ENCODE peak calls at places on chromosomes 2 and 18, in nine cellular contexts. One of them, this sample, is unnamed.

GRCh38 chr2:51624995-51625394 is 593.1 kb upstream of the NRXN1 start:
- DNase-seq in cardiac muscle cell: no peak
- DNase-seq in CD4-positive, alpha-beta T cell: no peak
- DNase-seq in RWPE1: peak
- DNase-seq in hepatocyte: no peak
- DNase-seq in CD8-positive, alpha-beta T cell: no peak
- DNase-seq in cardiac fibroblast: peak
- DNase-seq in brain microvascular endothelial cell: peak
- DNase-seq in A549: no peak
- DNase-seq in this sample: no peak

GRCh38 chr18:59681521-59682004 is 15.7 kb downstream of the CCBE1 start:
- DNase-seq in cardiac muscle cell: no peak
- DNase-seq in CD4-positive, alpha-beta T cell: no peak
- DNase-seq in RWPE1: no peak
- DNase-seq in hepatocyte: no peak
- DNase-seq in CD8-positive, alpha-beta T cell: no peak
- DNase-seq in cardiac fibroblast: no peak
- DNase-seq in brain microvascular endothelial cell: no peak
- DNase-seq in A549: no peak
- DNase-seq in this sample: no peak

GRCh38 chr2:182587831-182588230 is 128.2 kb upstream of the DNAJC10 start:
- DNase-seq in cardiac muscle cell: no peak
- DNase-seq in CD4-positive, alpha-beta T cell: no peak
- DNase-seq in RWPE1: no peak
- DNase-seq in hepatocyte: no peak
- DNase-seq in CD8-positive, alpha-beta T cell: no peak
- DNase-seq in cardiac fibroblast: peak
- DNase-seq in brain microvascular endothelial cell: peak
- DNase-seq in A549: no peak
- DNase-seq in this sample: no peak

GRCh38 chr18:10558243-10558966 is 32.6 kb downstream of the NAPG start:
- DNase-seq in cardiac muscle cell: no peak
- DNase-seq in CD4-positive, alpha-beta T cell: no peak
- DNase-seq in RWPE1: peak
- DNase-seq in hepatocyte: no peak
- DNase-seq in CD8-positive, alpha-beta T cell: no peak
- DNase-seq in cardiac fibroblast: no peak
- DNase-seq in brain microvascular endothelial cell: no peak
- DNase-seq in A549: no peak
- DNase-seq in this sample: no peak

GRCh38 chr18:58761241-58761969 is 90.1 kb downstream of the MALT1 start:
- DNase-seq in cardiac muscle cell: peak
- DNase-seq in CD4-positive, alpha-beta T cell: no peak
- DNase-seq in RWPE1: no peak
- DNase-seq in hepatocyte: no peak
- DNase-seq in CD8-positive, alpha-beta T cell: no peak
- DNase-seq in cardiac fibroblast: no peak
- DNase-seq in brain microvascular endothelial cell: no peak
- DNase-seq in A549: no peak
- DNase-seq in this sample: no peak

GRCh38 chr2:128551435-128551834 is 232.8 kb upstream of the HS6ST1 start:
- DNase-seq in cardiac muscle cell: no peak
- DNase-seq in CD4-positive, alpha-beta T cell: no peak
- DNase-seq in RWPE1: no peak
- DNase-seq in hepatocyte: no peak
- DNase-seq in CD8-positive, alpha-beta T cell: no peak
- DNase-seq in cardiac fibroblast: no peak
- DNase-seq in brain microvascular endothelial cell: no peak
- DNase-seq in A549: no peak
- DNase-seq in this sample: no peak

GRCh38 chr18:25349131-25349925 is 2.6 kb downstream of the ZNF521 start:
- DNase-seq in cardiac muscle cell: peak
- DNase-seq in CD4-positive, alpha-beta T cell: no peak
- DNase-seq in RWPE1: no peak
- DNase-seq in hepatocyte: peak
- DNase-seq in CD8-positive, alpha-beta T cell: no peak
- DNase-seq in cardiac fibroblast: peak
- DNase-seq in brain microvascular endothelial cell: peak
- DNase-seq in A549: no peak
- DNase-seq in this sample: peak

GRCh38 chr2:151664520-151664919 is 69.8 kb downstream of the NEB start:
- DNase-seq in cardiac muscle cell: no peak
- DNase-seq in CD4-positive, alpha-beta T cell: no peak
- DNase-seq in RWPE1: no peak
- DNase-seq in hepatocyte: no peak
- DNase-seq in CD8-positive, alpha-beta T cell: no peak
- DNase-seq in cardiac fibroblast: no peak
- DNase-seq in brain microvascular endothelial cell: no peak
- DNase-seq in A549: no peak
- DNase-seq in this sample: no peak

GRCh38 chr2:12430036-12430795 is 286.5 kb upstream of the TRIB2 start:
- DNase-seq in cardiac muscle cell: no peak
- DNase-seq in CD4-positive, alpha-beta T cell: no peak
- DNase-seq in RWPE1: peak
- DNase-seq in hepatocyte: no peak
- DNase-seq in CD8-positive, alpha-beta T cell: no peak
- DNase-seq in cardiac fibroblast: peak
- DNase-seq in brain microvascular endothelial cell: peak
- DNase-seq in A549: no peak
- DNase-seq in this sample: no peak

GRCh38 chr2:236129935-236130334 is 38.3 kb downstream of the GBX2 start:
- DNase-seq in cardiac muscle cell: no peak
- DNase-seq in CD4-positive, alpha-beta T cell: no peak
- DNase-seq in RWPE1: no peak
- DNase-seq in hepatocyte: no peak
- DNase-seq in CD8-positive, alpha-beta T cell: no peak
- DNase-seq in cardiac fibroblast: no peak
- DNase-seq in brain microvascular endothelial cell: no peak
- DNase-seq in A549: no peak
- DNase-seq in this sample: no peak

GRCh38 chr2:210445116-210445707 is 31.3 kb downstream of the LANCL1 start:
- DNase-seq in cardiac muscle cell: peak
- DNase-seq in CD4-positive, alpha-beta T cell: no peak
- DNase-seq in RWPE1: peak
- DNase-seq in hepatocyte: peak
- DNase-seq in CD8-positive, alpha-beta T cell: no peak
- DNase-seq in cardiac fibroblast: peak
- DNase-seq in brain microvascular endothelial cell: no peak
- DNase-seq in A549: peak
- DNase-seq in this sample: no peak

GRCh38 chr18:62788111-62788510 is 72.8 kb downstream of the PHLPP1 start:
- DNase-seq in cardiac muscle cell: no peak
- DNase-seq in CD4-positive, alpha-beta T cell: no peak
- DNase-seq in RWPE1: no peak
- DNase-seq in hepatocyte: no peak
- DNase-seq in CD8-positive, alpha-beta T cell: no peak
- DNase-seq in cardiac fibroblast: no peak
- DNase-seq in brain microvascular endothelial cell: no peak
- DNase-seq in A549: no peak
- DNase-seq in this sample: no peak

GRCh38 chr2:199410130-199410529 is 47.6 kb downstream of the SATB2 start:
- DNase-seq in cardiac muscle cell: no peak
- DNase-seq in CD4-positive, alpha-beta T cell: no peak
- DNase-seq in RWPE1: no peak
- DNase-seq in hepatocyte: no peak
- DNase-seq in CD8-positive, alpha-beta T cell: no peak
- DNase-seq in cardiac fibroblast: no peak
- DNase-seq in brain microvascular endothelial cell: no peak
- DNase-seq in A549: no peak
- DNase-seq in this sample: no peak

GRCh38 chr18:48868468-48869466 is 82.0 kb downstream of the SMAD7 start:
- DNase-seq in cardiac muscle cell: no peak
- DNase-seq in CD4-positive, alpha-beta T cell: no peak
- DNase-seq in RWPE1: no peak
- DNase-seq in hepatocyte: peak
- DNase-seq in CD8-positive, alpha-beta T cell: peak
- DNase-seq in cardiac fibroblast: no peak
- DNase-seq in brain microvascular endothelial cell: no peak
- DNase-seq in A549: peak
- DNase-seq in this sample: no peak

GRCh38 chr2:80489718-80490117 is 185.2 kb upstream of the LRRTM1 start:
- DNase-seq in cardiac muscle cell: no peak
- DNase-seq in CD4-positive, alpha-beta T cell: no peak
- DNase-seq in RWPE1: peak
- DNase-seq in hepatocyte: no peak
- DNase-seq in CD8-positive, alpha-beta T cell: no peak
- DNase-seq in cardiac fibroblast: peak
- DNase-seq in brain microvascular endothelial cell: peak
- DNase-seq in A549: peak
- DNase-seq in this sample: no peak

GRCh38 chr2:75102011-75102410 is 97.3 kb downstream of the TACR1 start:
- DNase-seq in cardiac muscle cell: no peak
- DNase-seq in CD4-positive, alpha-beta T cell: no peak
- DNase-seq in RWPE1: no peak
- DNase-seq in hepatocyte: no peak
- DNase-seq in CD8-positive, alpha-beta T cell: no peak
- DNase-seq in cardiac fibroblast: no peak
- DNase-seq in brain microvascular endothelial cell: no peak
- DNase-seq in A549: no peak
- DNase-seq in this sample: no peak

GRCh38 chr18:10421859-10422258 is 32.6 kb upstream of the APCDD1 start:
- DNase-seq in cardiac muscle cell: no peak
- DNase-seq in CD4-positive, alpha-beta T cell: no peak
- DNase-seq in RWPE1: no peak
- DNase-seq in hepatocyte: no peak
- DNase-seq in CD8-positive, alpha-beta T cell: no peak
- DNase-seq in cardiac fibroblast: peak
- DNase-seq in brain microvascular endothelial cell: no peak
- DNase-seq in A549: no peak
- DNase-seq in this sample: no peak

GRCh38 chr18:45467307-45467706 is 148.0 kb upstream of the SLC14A2 start:
- DNase-seq in cardiac muscle cell: no peak
- DNase-seq in CD4-positive, alpha-beta T cell: no peak
- DNase-seq in RWPE1: no peak
- DNase-seq in hepatocyte: no peak
- DNase-seq in CD8-positive, alpha-beta T cell: no peak
- DNase-seq in cardiac fibroblast: no peak
- DNase-seq in brain microvascular endothelial cell: no peak
- DNase-seq in A549: no peak
- DNase-seq in this sample: no peak

GRCh38 chr2:220277445-220277960 is 650.1 kb downstream of the SLC4A3 start:
- DNase-seq in cardiac muscle cell: no peak
- DNase-seq in CD4-positive, alpha-beta T cell: no peak
- DNase-seq in RWPE1: peak
- DNase-seq in hepatocyte: peak
- DNase-seq in CD8-positive, alpha-beta T cell: no peak
- DNase-seq in cardiac fibroblast: peak
- DNase-seq in brain microvascular endothelial cell: peak
- DNase-seq in A549: peak
- DNase-seq in this sample: no peak

DNA sequence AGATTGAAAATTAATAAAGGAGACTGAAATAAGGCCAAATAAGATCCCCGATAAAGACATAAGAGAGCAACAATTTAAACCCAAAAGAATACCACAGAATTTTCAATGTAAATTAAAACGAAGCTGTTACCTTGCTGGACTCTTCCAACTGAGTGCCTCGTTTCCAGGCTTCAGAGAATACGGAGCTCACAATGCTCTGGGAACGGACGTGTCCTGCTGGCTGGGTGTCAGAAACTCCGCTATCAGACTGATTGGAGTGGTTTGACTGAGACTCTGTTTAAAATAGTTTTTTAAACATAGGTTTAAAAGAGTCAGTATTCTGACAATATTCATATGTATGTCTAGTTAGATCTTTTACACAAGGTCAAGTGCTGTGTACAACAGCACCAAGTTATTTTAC is 90.4 kb downstream of the RAPH1 start:
- DNase-seq in cardiac muscle cell: peak
- DNase-seq in CD4-positive, alpha-beta T cell: no peak
- DNase-seq in RWPE1: no peak
- DNase-seq in hepatocyte: no peak
- DNase-seq in CD8-positive, alpha-beta T cell: no peak
- DNase-seq in cardiac fibroblast: no peak
- DNase-seq in brain microvascular endothelial cell: no peak
- DNase-seq in A549: no peak
- DNase-seq in this sample: peak
- TF ChIP-seq CTCF in cardiac muscle cell: no peak
- TF ChIP-seq CTCF in CD4-positive, alpha-beta T cell: no peak
- TF ChIP-seq CTCF in RWPE1: no peak
- TF ChIP-seq CTCF in hepatocyte: no peak
- TF ChIP-seq CTCF in CD8-positive, alpha-beta T cell: no peak
- TF ChIP-seq CTCF in cardiac fibroblast: no peak
- TF ChIP-seq CTCF in brain microvascular endothelial cell: no peak
- TF ChIP-seq CTCF in A549: no peak
- TF ChIP-seq CTCF in this sample: no peak

GRCh38 chr18:65567372-65567771 is 183.4 kb upstream of the CDH7 start:
- DNase-seq in cardiac muscle cell: peak
- DNase-seq in CD4-positive, alpha-beta T cell: no peak
- DNase-seq in RWPE1: peak
- DNase-seq in hepatocyte: peak
- DNase-seq in CD8-positive, alpha-beta T cell: no peak
- DNase-seq in cardiac fibroblast: no peak
- DNase-seq in brain microvascular endothelial cell: no peak
- DNase-seq in A549: peak
- DNase-seq in this sample: no peak
- TF ChIP-seq CTCF in cardiac muscle cell: no peak
- TF ChIP-seq CTCF in CD4-positive, alpha-beta T cell: no peak
- TF ChIP-seq CTCF in RWPE1: peak
- TF ChIP-seq CTCF in hepatocyte: peak
- TF ChIP-seq CTCF in CD8-positive, alpha-beta T cell: no peak
- TF ChIP-seq CTCF in cardiac fibroblast: no peak
- TF ChIP-seq CTCF in brain microvascular endothelial cell: peak
- TF ChIP-seq CTCF in A549: no peak
- TF ChIP-seq CTCF in this sample: no peak

DNA sequence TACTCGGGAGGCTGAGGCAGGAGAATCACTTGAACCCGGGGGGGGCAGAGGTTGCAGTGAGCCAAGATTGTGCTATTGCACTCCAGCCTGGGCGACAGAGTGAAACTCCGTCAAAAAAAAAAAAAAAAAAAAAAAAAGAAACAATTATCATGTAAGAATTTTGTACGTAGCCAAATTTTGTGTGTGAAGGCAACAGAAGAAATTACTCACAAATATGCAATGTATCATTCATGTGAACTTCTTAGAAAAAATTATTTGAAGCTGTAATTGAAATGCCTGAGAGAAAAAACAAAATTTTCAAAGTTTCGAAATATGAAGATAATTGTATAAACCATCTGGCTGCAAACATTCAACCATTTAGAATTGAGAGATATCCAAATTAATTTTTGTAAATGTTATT is 204.8 kb upstream of the PARD3B start:
- DNase-seq in cardiac muscle cell: no peak
- DNase-seq in CD4-positive, alpha-beta T cell: no peak
- DNase-seq in RWPE1: no peak
- DNase-seq in hepatocyte: no peak
- DNase-seq in CD8-positive, alpha-beta T cell: no peak
- DNase-seq in cardiac fibroblast: no peak
- DNase-seq in brain microvascular endothelial cell: no peak
- DNase-seq in A549: no peak
- DNase-seq in this sample: no peak
- TF ChIP-seq CTCF in cardiac muscle cell: no peak
- TF ChIP-seq CTCF in CD4-positive, alpha-beta T cell: no peak
- TF ChIP-seq CTCF in RWPE1: no peak
- TF ChIP-seq CTCF in hepatocyte: no peak
- TF ChIP-seq CTCF in CD8-positive, alpha-beta T cell: no peak
- TF ChIP-seq CTCF in cardiac fibroblast: no peak
- TF ChIP-seq CTCF in brain microvascular endothelial cell: no peak
- TF ChIP-seq CTCF in A549: no peak
- TF ChIP-seq CTCF in this sample: no peak

DNA sequence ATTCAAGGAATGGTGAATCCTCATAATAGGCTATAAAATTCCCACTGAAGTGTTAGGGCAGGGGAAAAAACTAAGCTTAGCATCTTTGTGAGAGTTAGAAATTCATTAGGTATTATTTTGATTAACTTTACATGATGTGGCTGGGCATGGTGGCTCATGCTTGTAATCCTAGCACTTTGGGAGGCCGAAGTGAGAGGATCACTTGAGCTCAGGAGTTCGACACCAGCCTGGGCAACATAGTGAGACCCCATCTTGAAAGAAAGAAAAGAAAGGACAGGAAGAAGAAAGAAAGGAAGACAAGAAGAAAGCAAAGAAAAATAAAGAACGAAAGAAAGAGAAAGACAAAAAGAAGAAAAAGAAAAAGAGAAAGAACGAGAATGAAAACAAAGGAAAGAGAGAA is 40.0 kb downstream of the SNRPD1 start:
- DNase-seq in cardiac muscle cell: no peak
- DNase-seq in CD4-positive, alpha-beta T cell: no peak
- DNase-seq in RWPE1: no peak
- DNase-seq in hepatocyte: no peak
- DNase-seq in CD8-positive, alpha-beta T cell: no peak
- DNase-seq in cardiac fibroblast: no peak
- DNase-seq in brain microvascular endothelial cell: no peak
- DNase-seq in A549: no peak
- DNase-seq in this sample: no peak
- TF ChIP-seq CTCF in cardiac muscle cell: no peak
- TF ChIP-seq CTCF in CD4-positive, alpha-beta T cell: no peak
- TF ChIP-seq CTCF in RWPE1: no peak
- TF ChIP-seq CTCF in hepatocyte: no peak
- TF ChIP-seq CTCF in CD8-positive, alpha-beta T cell: no peak
- TF ChIP-seq CTCF in cardiac fibroblast: no peak
- TF ChIP-seq CTCF in brain microvascular endothelial cell: no peak
- TF ChIP-seq CTCF in A549: no peak
- TF ChIP-seq CTCF in this sample: no peak

This sample was measured in testis.